ENCODE peak calls at places on chromosomes 13 and 19, in four cellular contexts. O, P, D and B are unnamed samples. For H3K27me3, the result is how much of the 10 kb centered on the place peaks cover.

GRCh38 chr19:31214086-31214485 is 135.2 kb downstream of the TSHZ3 start:
- DNase-seq in O (peak), P (no peak), D (peak), B (peak)

GRCh38 chr19:11198769-11199469 is 1.6 kb upstream of the KANK2 start:
- DNase-seq in O (no peak), P (peak), D (no peak), B (no peak)

GRCh38 chr13:110714798-110715394 is 1.4 kb downstream of the ING1 start:
- DNase-seq in O (peak), P (peak), D (peak), B (peak)

GRCh38 chr19:47778954-47779351 is 450 bp downstream of the SELENOW start:
- DNase-seq in O (no peak), P (no peak), D (peak), B (no peak)

GRCh38 chr13:25687622-25688225 is 315.9 kb downstream of the ATP8A2 start:
- DNase-seq in O (no peak), P (no peak), D (peak), B (no peak)

GRCh38 chr13:114047358-114047881 is 73.5 kb upstream of the C13orf46 start:
- DNase-seq in O (no peak), P (no peak), D (no peak), B (no peak)

GRCh38 chr19:10896851-10897526 is 25.6 kb downstream of the CARM1 start:
- DNase-seq in O (no peak), P (peak), D (peak), B (no peak)

GRCh38 chr13:41916173-41916954 is 44.5 kb downstream of the VWA8 start:
- DNase-seq in O (no peak), P (no peak), D (no peak), B (no peak)

GRCh38 chr19:10961073-10961762 is 388 bp downstream of the SMARCA4 start:
- DNase-seq in O (no peak), P (peak), D (peak), B (no peak)

GRCh38 chr13:91406619-91407018 is 8.2 kb downstream of the GPC5 start:
- DNase-seq in O (no peak), P (peak), D (no peak), B (no peak)

GRCh38 chr13:113874177-113874576 is 10.3 kb upstream of the GAS6 start:
- DNase-seq in O (no peak), P (peak), D (no peak), B (no peak)

GRCh38 chr13:49258097-49258796 is 10.5 kb downstream of the CDADC1 start:
- DNase-seq in O (no peak), P (no peak), D (no peak), B (no peak)

GRCh38 chr13:60584976-60585375 is 188.0 kb downstream of the TDRD3 start:
- DNase-seq in O (no peak), P (peak), D (no peak), B (no peak)

GRCh38 chr13:77863037-77863630 is 55.5 kb downstream of the EDNRB start:
- DNase-seq in O (no peak), P (no peak), D (no peak), B (no peak)

GRCh38 chr13:30744056-30744684 is 8.8 kb downstream of the ALOX5AP start:
- DNase-seq in O (peak), P (no peak), D (peak), B (peak)

GRCh38 chr13:99268822-99269221 is 10.6 kb upstream of the GPR18 start:
- DNase-seq in O (no peak), P (no peak), D (no peak), B (no peak)

GRCh38 chr19:5957132-5957531 is 20.8 kb downstream of the RANBP3 start:
- DNase-seq in O (no peak), P (no peak), D (no peak), B (no peak)

GRCh38 chr19:1673645-1674292 is 21.4 kb upstream of the TCF3 start:
- DNase-seq in O (no peak), P (no peak), D (no peak), B (no peak)

GRCh38 chr13:75352641-75353327 is 129.2 kb downstream of the TBC1D4 start:
- DNase-seq in O (no peak), P (no peak), D (no peak), B (no peak)

GRCh38 chr13:92354583-92354982 is 872.0 kb upstream of the GPC6 start:
- DNase-seq in O (no peak), P (no peak), D (no peak), B (no peak)

GRCh38 chr13:45137501-45137880 is 17.2 kb downstream of the GTF2F2 start:
- DNase-seq in O (no peak), P (no peak), D (no peak), B (no peak)

GRCh38 chr19:799076-799881 is 2.0 kb downstream of the PTBP1 start:
- DNase-seq in O (no peak), P (peak), D (no peak), B (peak)

GRCh38 chr13:89568746-89569145 is 1778.7 kb upstream of the MIR17HG start:
- DNase-seq in O (no peak), P (no peak), D (no peak), B (no peak)

GRCh38 chr13:68254151-68254550 is 1024.0 kb upstream of the PCDH9 start:
- DNase-seq in O (no peak), P (no peak), D (no peak), B (no peak)

GRCh38 chr13:74289861-74290260 is 155.7 kb upstream of the KLF12 start:
- DNase-seq in O (no peak), P (no peak), D (no peak), B (no peak)

GRCh38 chr19:10009269-10009665 is 1.0 kb downstream of the COL5A3 start:
- DNase-seq in O (peak), P (peak), D (peak), B (peak)

GRCh38 chr13:93147946-93148345 is 78.7 kb upstream of the GPC6 start:
- DNase-seq in O (no peak), P (no peak), D (no peak), B (no peak)

GRCh38 chr13:110415669-110416068 is 108.6 kb downstream of the COL4A2 start:
- DNase-seq in O (no peak), P (peak), D (peak), B (no peak)

GRCh38 chr19:18972301-18972831 is 31.3 kb upstream of the HOMER3 start:
- DNase-seq in O (no peak), P (no peak), D (no peak), B (no peak)

GRCh38 chr13:38418286-38418685 is 68.6 kb downstream of the UFM1 start:
- DNase-seq in O (no peak), P (no peak), D (no peak), B (no peak)

GRCh38 chr13:108895220-108895704 is 265.9 kb downstream of the MYO16 start:
- DNase-seq in O (no peak), P (no peak), D (no peak), B (no peak)

DNA sequence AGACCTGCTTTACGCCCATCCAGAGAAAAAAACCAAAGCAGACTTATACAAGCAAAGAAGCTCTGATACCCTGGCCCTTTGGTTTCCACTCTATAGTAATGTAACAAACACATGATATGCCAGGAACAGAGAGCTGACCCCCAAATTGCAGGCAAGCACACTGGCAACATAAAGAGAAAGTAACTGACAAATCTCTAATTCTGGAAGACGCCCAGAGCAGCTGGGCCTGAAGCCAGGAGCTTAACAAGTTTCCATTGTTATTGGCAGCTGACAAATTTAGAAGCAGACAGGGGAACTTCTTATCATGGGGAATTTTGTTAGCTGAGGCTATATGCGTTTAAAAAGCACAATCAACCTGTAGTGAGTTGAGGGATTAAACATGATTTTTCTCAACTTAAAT is 158.0 kb downstream of the DLEU7 start:
- DNase-seq in O (no peak), P (no peak), D (peak), B (no peak)
- H3K27ac ChIP-seq in O (no peak), P (no peak), D (no peak), B (no peak)

GRCh38 chr19:44878119-44878865 is 12.8 kb upstream of the TOMM40 start:
- DNase-seq in O (no peak), P (no peak), D (no peak), B (no peak)
- H3K27me3 ChIP-seq in O (under half), P (under half), D (under half), B (under half)

GRCh38 chr19:13881692-13882418 is 4.9 kb downstream of the NANOS3 start:
- DNase-seq in O (no peak), P (no peak), D (peak), B (peak)
- H3K27ac ChIP-seq in O (peak), P (peak), D (peak), B (peak)

DNA sequence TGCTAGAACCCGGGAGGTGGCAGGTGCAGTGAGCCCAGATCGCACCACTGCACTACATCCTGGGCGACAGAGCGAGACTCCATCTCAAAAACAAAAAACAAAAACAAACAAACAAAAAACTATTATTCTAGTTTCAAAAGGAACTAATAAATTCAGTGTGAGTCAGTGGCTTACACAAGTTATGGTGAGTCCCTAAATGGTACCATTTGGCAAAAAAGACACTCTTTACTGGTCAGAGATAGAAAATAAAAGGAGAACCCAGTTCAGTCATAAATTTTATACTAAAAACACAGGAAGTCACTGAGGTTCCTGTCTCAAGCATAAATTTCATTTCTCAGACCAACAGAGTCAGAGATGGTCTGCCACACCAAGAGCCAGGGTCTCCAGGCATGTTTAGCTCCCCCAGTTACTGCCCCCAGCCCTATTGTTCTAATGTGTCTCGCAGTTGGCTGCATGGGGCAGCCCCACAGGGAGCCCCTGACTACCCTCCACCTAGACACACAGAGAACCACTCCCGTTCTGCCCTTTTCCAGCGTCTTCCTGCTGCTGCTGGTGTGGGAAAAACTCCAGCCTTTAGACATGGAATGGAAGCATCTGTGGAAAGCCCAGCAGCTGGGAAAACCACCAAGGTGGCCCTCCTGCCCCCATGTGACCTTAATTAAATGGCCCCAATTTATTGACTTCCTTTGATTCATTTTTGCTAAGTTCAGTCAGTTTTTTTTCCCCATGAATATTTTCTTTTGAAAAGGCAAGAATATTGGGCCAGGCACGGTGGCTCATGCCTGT is 12.2 kb downstream of the THSD1 start:
- DNase-seq in O (no peak), P (no peak), D (no peak), B (no peak)
- H3K27me3 ChIP-seq in O (under half), P (under half), D (under half), B (under half)

GRCh38 chr13:72403396-72404010 is 323.9 kb downstream of the MZT1 start:
- DNase-seq in O (no peak), P (no peak), D (no peak), B (no peak)
- H3K27ac ChIP-seq in O (no peak), P (no peak), D (no peak), B (no peak)

GRCh38 chr19:51600940-51601575 is 29.1 kb downstream of the SIGLEC5 start:
- DNase-seq in O (no peak), P (no peak), D (no peak), B (no peak)
- H3K27me3 ChIP-seq in O (under half), P (under half), D (under half), B (under half)

GRCh38 chr19:3095375-3096191 is 1.4 kb downstream of the GNA11 start:
- DNase-seq in O (peak), P (peak), D (peak), B (peak)
- H3K27ac ChIP-seq in O (no peak), P (no peak), D (peak), B (no peak)

GRCh38 chr13:52847682-52848432 is 583 bp downstream of the PCDH8 start:
- DNase-seq in O (no peak), P (peak), D (no peak), B (no peak)

GRCh38 chr13:52845766-52846566 is 2.5 kb downstream of the PCDH8 start:
- DNase-seq in O (no peak), P (peak), D (peak), B (no peak)

GRCh38 chr13:52846567-52847321 is 1.7 kb downstream of the PCDH8 start:
- DNase-seq in O (no peak), P (peak), D (peak), B (no peak)

GRCh38 chr13:52848455-52849190 is at the start of gene PCDH8:
- DNase-seq in O (no peak), P (peak), D (no peak), B (no peak)

DNA sequence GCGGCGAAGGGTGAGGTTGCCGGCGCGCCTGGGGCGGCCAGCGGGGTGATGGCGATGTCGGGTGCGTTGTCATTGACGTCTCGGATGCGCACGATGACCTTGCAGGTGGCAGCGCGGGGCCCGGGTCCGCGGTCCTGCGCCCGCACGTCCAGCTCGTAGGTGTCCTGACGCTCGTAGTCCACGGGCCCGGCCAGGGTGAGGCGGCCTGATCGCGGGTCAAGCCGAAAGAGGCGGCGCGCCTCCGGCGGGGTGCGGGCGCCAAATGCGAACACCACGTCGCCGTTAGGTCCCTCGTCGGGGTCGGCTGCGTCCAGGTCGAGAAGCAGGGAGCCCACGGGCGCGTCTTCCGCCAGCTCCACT is 1.1 kb downstream of the PCDH8 start:
- DNase-seq in O (no peak), P (no peak), D (no peak), B (no peak)
- H3K27me3 ChIP-seq in O (under half), P (half or more), D (half or more), B (half or more)

GRCh38 chr19:49455729-49456128 is 2.7 kb downstream of the ALDH16A1 start:
- DNase-seq in O (no peak), P (no peak), D (no peak), B (no peak)
- H3K27ac ChIP-seq in O (no peak), P (no peak), D (no peak), B (no peak)

DNA sequence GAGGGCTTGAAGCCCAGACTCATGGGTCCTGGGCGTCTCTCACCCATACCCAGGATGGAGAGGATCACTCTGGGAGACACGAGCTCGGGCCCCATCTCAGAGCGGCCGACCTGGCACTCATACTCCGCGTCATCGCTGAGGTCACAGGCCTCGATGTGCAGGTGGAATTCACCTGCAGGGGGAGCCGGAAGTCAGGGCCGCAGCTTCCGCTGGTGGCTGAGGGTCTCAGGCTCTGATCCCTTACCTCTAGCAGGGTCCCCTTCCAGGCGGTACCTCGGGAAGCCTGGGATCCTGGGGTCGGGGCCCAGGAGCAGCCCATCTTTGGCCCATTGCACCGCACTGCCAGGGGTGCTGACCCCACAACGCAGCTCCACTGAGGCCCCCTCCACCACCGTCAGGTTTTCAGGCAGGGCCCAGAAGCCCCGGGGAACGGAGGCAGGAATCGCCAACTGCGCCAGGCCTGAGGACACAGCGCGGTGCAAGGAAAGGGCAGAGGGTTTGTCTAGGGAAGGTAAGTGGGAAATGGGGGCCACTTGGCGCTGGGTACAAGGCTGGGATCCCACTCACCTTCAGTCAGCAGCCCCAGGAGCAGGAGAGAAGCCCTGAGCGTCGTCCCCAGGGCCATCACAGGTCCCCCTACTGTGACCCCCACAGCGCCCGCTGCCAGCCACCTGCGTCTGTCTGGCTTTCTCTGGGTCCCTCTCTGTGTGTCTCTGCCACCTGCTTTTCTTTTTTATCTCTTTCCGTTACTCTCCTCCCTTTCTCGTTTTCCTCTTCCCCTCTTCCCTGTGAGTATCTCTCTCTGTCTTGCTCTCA is 883 bp downstream of the NPHS1 start:
- DNase-seq in O (no peak), P (peak), D (no peak), B (no peak)
- H3K27me3 ChIP-seq in O (under half), P (half or more), D (under half), B (half or more)